ENCODE peak calls at places on chromosomes 3 and 15, in five cellular contexts. I is SK-N-SH, S is IMR-90, Y is H9, G is K562. M is an unnamed sample. For H3K4me1, the result is how much of the 10 kb centered on the place peaks cover.

GRCh38 chr3:140031170-140031569 is 96.2 kb downstream of the CLSTN2 start:
- DNase-seq in S (no peak), G (no peak), Y (no peak), I (no peak), M (no peak)

GRCh38 chr15:78650022-78650421 is 9.0 kb upstream of the CHRNB4 start:
- DNase-seq in G (no peak), S (no peak), I (no peak), Y (no peak), M (no peak)

GRCh38 chr3:105780114-105780513 is 88.7 kb downstream of the CBLB start:
- DNase-seq in Y (no peak), I (no peak), S (peak), G (no peak), M (no peak)

GRCh38 chr15:98671060-98672008 is 23.0 kb downstream of the IGF1R start:
- DNase-seq in G (no peak), S (peak), I (no peak), Y (peak), M (no peak)

GRCh38 chr3:36520241-36521006 is 140.1 kb downstream of the STAC start:
- DNase-seq in Y (no peak), G (no peak), I (peak), S (no peak), M (no peak)

GRCh38 chr3:143536817-143537535 is 311.3 kb downstream of the SLC9A9 start:
- DNase-seq in Y (no peak), G (no peak), S (peak), I (no peak), M (no peak)

GRCh38 chr15:37107754-37108724 is 7.7 kb upstream of the MEIS2 start:
- DNase-seq in G (no peak), S (no peak), Y (no peak), I (peak), M (no peak)

GRCh38 chr3:159914421-159914820 is 74.2 kb upstream of the IL12A start:
- DNase-seq in Y (no peak), I (no peak), G (no peak), S (peak), M (no peak)

GRCh38 chr3:24316887-24317383 is 177.7 kb downstream of the THRB start:
- DNase-seq in G (no peak), S (no peak), I (no peak), Y (no peak), M (peak)

GRCh38 chr3:96264701-96265100 is 549.7 kb upstream of the EPHA6 start:
- DNase-seq in I (no peak), G (no peak), S (no peak), Y (no peak), M (no peak)

GRCh38 chr3:125192190-125193035 is 20.1 kb downstream of the SLC12A8 start:
- DNase-seq in I (no peak), G (peak), Y (peak), S (no peak), M (no peak)
- H3K4me2 ChIP-seq in I (no peak), G (no peak), Y (no peak), S (no peak), M (no peak)

GRCh38 chr15:85495542-85495941 is 115.1 kb downstream of the AKAP13 start:
- DNase-seq in G (no peak), I (peak), Y (no peak), S (no peak), M (no peak)
- H3K4me1 ChIP-seq in G (under half), I (half or more), Y (under half), S (under half), M (under half)

DNA sequence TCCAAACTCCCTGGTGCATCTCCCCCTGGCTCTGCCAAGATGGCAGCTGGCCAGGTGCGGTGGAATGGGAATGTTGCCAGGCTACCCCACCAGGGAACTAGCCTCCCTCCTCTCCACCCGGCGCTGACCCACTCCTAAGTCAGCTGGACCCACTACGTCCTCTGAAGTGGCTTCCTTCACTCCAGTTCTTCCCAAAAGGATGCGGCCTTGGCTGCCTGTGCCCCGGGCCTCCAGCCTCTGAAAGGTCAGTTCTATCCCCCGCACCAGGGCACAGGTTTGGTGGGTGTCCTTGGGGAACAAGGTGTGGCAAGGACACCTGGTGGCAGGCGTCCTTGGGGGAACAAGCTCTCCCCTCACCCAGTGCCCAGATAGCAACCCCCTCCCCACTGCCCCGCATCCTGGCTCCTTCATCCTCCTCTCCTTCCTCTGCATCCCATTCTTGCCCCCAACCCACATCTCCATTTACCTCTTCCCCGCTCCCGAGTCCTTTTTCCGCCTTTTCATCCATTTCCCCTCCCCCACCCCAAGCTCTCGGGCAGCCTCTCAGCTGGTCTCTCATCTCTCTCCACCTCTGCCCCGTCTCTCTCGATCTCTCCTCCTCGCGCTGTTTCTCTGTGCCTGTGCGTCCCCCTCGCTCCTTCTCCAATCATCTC is 54.0 kb downstream of the LHFPL4 start:
- DNase-seq in I (no peak), G (no peak), S (no peak), Y (peak), M (no peak)
- H3K4me2 ChIP-seq in I (no peak), G (no peak), S (peak), Y (peak), M (no peak)

DNA sequence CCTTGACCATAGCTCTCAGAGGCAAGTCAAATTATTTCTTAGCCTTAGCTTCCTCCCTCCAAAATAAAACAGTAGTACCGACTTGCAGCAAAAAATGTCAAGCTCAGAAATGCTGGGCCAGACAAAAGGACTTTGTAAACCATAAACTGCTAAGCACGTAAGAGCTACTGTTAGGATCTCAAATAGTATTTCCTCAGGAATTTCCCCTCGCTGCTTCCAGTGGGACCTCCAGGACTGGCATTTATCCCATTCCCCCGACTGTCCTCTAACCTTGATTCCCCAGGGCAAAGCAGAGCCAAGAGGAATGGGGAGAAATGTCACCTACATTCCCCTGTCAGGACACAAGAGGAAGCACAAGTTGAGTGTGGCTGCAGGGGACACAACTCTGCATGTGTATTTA is 4.4 kb downstream of the STOML1 start:
- DNase-seq in G (no peak), I (no peak), Y (no peak), S (no peak), M (no peak)
- H3K4me1 ChIP-seq in G (under half), I (under half), Y (under half), S (under half), M (half or more)

DNA sequence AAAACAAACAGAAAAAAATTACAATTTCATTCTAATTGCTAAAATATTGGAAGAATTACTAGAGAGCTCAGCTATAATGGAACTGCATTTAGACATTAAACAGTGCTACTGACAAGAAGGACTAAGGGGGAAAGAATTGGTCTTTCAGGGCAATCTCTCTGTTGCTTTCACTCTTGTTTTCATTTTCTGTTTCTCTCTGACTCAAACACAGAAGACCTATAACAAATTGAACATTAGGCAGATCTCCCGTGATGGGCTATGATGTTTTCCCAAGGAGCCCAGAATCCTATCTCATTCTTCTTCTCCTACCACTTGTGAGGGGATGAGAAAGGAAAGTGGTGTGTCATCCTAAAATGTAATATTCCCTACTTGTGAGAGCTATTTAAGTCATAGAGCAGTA is 358.0 kb upstream of the TGFBR2 start:
- DNase-seq in Y (no peak), I (no peak), S (no peak), G (no peak), M (no peak)
- H3K4me2 ChIP-seq in Y (no peak), I (no peak), S (no peak), G (no peak), M (no peak)

M was measured in PC-9.